ENCODE peak calls at places on chromosome 3, in nine cellular contexts. P, O, J, B, F, A, Z, T and W are unnamed samples. For H3K4me1, the result is how much of the 10 kb centered on the place peaks cover.

GRCh38 chr3:55716611-55717225 is 229.6 kb upstream of the WNT5A start:
- DNase-seq in F (no peak), T (no peak), Z (no peak), O (no peak), B (no peak), J (no peak), A (no peak), P (no peak), W (no peak)

GRCh38 chr3:56137406-56137805 is 330.9 kb downstream of the ERC2 start:
- DNase-seq in F (no peak), T (no peak), O (no peak), P (no peak), B (no peak), A (no peak), J (no peak), Z (no peak), W (no peak)

GRCh38 chr3:23344886-23345285 is 141.8 kb downstream of the UBE2E2 start:
- DNase-seq in T (no peak), Z (no peak), O (no peak), F (no peak), P (no peak), A (no peak), J (no peak), B (no peak), W (no peak)

GRCh38 chr3:187902938-187903337 is 157.7 kb upstream of the BCL6 start:
- DNase-seq in T (no peak), P (no peak), Z (no peak), F (no peak), A (no peak), O (no peak), J (no peak), B (no peak), W (no peak)

GRCh38 chr3:102605146-102605545 is 170.3 kb downstream of the ZPLD1 start:
- DNase-seq in Z (no peak), P (no peak), T (no peak), A (no peak), J (no peak), O (no peak), B (no peak), F (no peak), W (no peak)

GRCh38 chr3:38532529-38532928 is 36.4 kb downstream of the EXOG start:
- DNase-seq in Z (no peak), O (no peak), T (no peak), F (no peak), P (no peak), J (no peak), B (peak), A (no peak), W (no peak)

GRCh38 chr3:177089120-177089519 is 108.2 kb downstream of the TBL1XR1 start:
- DNase-seq in A (no peak), O (no peak), F (no peak), P (no peak), Z (no peak), B (no peak), T (no peak), J (no peak), W (no peak)

GRCh38 chr3:10366681-10367101 is 45.8 kb upstream of the SEC13 start:
- DNase-seq in Z (no peak), T (no peak), A (no peak), O (peak), J (no peak), B (no peak), F (no peak), P (no peak), W (no peak)

GRCh38 chr3:160695906-160696305 is 18.9 kb downstream of the ARL14 start:
- DNase-seq in F (no peak), J (no peak), A (no peak), O (no peak), Z (no peak), T (no peak), P (no peak), B (no peak), W (no peak)

GRCh38 chr3:172074578-172074977 is 35.2 kb downstream of the FNDC3B start:
- DNase-seq in O (no peak), T (peak), A (no peak), P (no peak), F (peak), J (no peak), B (no peak), Z (peak), W (no peak)
- H3K4me1 ChIP-seq in O (half or more), T (half or more), A (under half), P (half or more), F (half or more), J (under half), B (under half), Z (half or more), W (half or more)

DNA sequence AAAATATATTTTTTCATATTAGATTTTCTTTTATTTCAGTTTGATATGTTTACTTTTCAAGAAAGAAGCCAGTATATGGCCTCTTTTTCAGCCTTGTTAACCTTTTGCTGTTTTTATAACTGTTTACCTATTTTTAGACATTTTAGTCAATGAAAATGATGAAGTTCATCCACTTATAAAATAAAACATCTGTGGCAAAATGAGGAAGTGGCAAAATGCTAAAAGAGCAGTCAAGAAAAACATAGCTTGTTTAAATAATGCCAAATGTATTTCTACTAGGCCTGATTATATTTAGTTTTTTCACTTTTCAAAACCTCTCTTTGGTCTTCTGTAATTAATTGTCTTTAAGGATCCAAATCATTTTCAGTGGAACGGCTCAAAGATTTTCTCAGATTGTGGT is 21.7 kb downstream of the SAMMSON start:
- DNase-seq in F (no peak), J (no peak), P (no peak), A (no peak), O (no peak), B (no peak), T (no peak), Z (no peak), W (no peak)
- H3K27ac ChIP-seq in F (no peak), J (no peak), P (no peak), A (no peak), O (no peak), B (peak), T (no peak), Z (no peak), W (no peak)

GRCh38 chr3:50161320-50161719 is 6.2 kb downstream of the SEMA3F start:
- DNase-seq in O (no peak), J (no peak), B (no peak), F (no peak), Z (no peak), A (no peak), T (no peak), P (peak), W (peak)
- TF ChIP-seq POLR2A in O (no peak), J (no peak), B (no peak), F (no peak), Z (no peak), A (peak), T (no peak), P (no peak), W (no peak)

DNA sequence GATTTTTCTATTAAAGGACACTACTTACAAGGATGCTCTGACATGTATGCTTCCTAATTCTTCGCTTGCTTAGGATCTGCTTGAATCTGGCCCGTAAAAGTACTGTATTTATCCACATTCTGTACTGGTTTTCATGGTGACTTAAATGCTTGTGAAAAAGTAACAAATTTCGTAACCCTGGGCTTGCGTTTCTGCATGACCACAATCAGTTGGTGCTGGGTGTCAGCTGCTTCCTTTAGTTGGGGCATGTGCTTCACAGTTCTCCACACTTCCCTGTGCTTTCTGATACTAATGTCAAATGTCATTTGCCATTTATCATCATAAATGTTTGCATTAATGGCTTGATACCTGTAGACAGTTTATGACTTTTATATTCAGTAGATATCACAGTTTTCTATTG is 218.4 kb upstream of the MLF1 start:
- DNase-seq in Z (no peak), O (no peak), T (no peak), P (no peak), J (no peak), A (no peak), B (no peak), F (no peak), W (no peak)
- H3K4me1 ChIP-seq in Z (under half), O (under half), T (under half), P (under half), J (under half), A (under half), B (under half), F (under half), W (under half)

DNA sequence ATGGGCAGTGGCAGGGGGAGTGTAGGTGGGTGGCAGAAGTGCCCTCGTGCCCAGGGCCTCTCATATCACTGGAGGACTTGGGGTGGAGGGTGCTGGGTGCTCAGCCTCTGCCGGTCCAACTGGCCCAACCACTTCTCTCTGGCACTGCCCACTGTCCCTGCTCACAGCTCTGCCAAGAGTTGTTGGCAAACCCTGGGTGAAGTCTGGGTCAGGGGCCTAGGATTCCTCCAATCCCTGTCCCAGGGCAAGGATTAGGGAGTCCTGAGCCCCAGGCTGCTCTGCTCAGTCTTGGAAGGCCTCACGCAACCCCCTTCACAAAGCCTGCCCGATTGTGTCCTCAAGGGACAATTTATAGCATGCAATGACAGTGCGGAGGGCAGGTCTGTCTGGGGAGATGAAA is 5.2 kb upstream of the PRKCD start:
- DNase-seq in J (no peak), F (peak), P (peak), Z (no peak), A (no peak), B (no peak), T (peak), O (no peak), W (no peak)
- H3K27ac ChIP-seq in J (no peak), F (no peak), P (peak), Z (no peak), A (peak), B (no peak), T (peak), O (no peak), W (no peak)

GRCh38 chr3:186618318-186618938 is 5.6 kb downstream of the AHSG start:
- DNase-seq in B (no peak), Z (no peak), J (no peak), O (no peak), A (no peak), F (no peak), P (no peak), T (no peak), W (no peak)

GRCh38 chr3:186621894-186622650 is 9.2 kb downstream of the AHSG start:
- DNase-seq in Z (no peak), J (no peak), P (no peak), B (no peak), F (no peak), T (no peak), A (no peak), O (no peak), W (no peak)

GRCh38 chr3:186617038-186617934 is 4.4 kb downstream of the AHSG start:
- DNase-seq in Z (peak), A (peak), F (peak), J (peak), T (peak), B (no peak), O (peak), P (peak), W (peak)

GRCh38 chr3:186620213-186621092 is 7.6 kb downstream of the AHSG start:
- DNase-seq in A (no peak), O (no peak), T (no peak), P (no peak), B (no peak), J (no peak), Z (no peak), F (peak), W (no peak)

GRCh38 chr3:186619787-186620212 is 6.9 kb downstream of the AHSG start:
- DNase-seq in Z (no peak), P (no peak), T (no peak), B (no peak), J (no peak), O (no peak), A (no peak), F (no peak), W (no peak)
- TF ChIP-seq POLR2A in Z (no peak), P (no peak), T (no peak), B (no peak), J (no peak), O (no peak), A (no peak), F (peak), W (no peak)

GRCh38 chr3:57758686-57759085 is 2.6 kb downstream of the SLMAP start:
- DNase-seq in Z (no peak), F (no peak), P (no peak), J (no peak), O (no peak), A (no peak), T (no peak), B (no peak), W (no peak)
- H3K4me1 ChIP-seq in Z (half or more), F (under half), P (half or more), J (under half), O (under half), A (under half), T (under half), B (half or more), W (under half)

GRCh38 chr3:45275006-45275704 is 49.1 kb upstream of the TMEM158 start:
- DNase-seq in P (no peak), F (no peak), B (no peak), A (no peak), J (no peak), Z (no peak), T (no peak), O (no peak), W (no peak)

GRCh38 chr3:45272828-45273470 is 46.9 kb upstream of the TMEM158 start:
- DNase-seq in B (no peak), P (no peak), J (no peak), Z (no peak), O (no peak), A (no peak), F (no peak), T (no peak), W (no peak)

GRCh38 chr3:45277636-45278035 is 51.5 kb upstream of the TMEM158 start:
- DNase-seq in P (no peak), B (no peak), Z (no peak), T (no peak), F (no peak), A (no peak), J (no peak), O (no peak), W (no peak)

GRCh38 chr3:45272411-45272810 is 46.3 kb upstream of the TMEM158 start:
- DNase-seq in P (no peak), T (no peak), B (no peak), Z (no peak), J (no peak), A (no peak), O (no peak), F (no peak), W (no peak)

GRCh38 chr3:45273681-45274515 is 47.8 kb upstream of the TMEM158 start:
- DNase-seq in F (no peak), J (no peak), O (no peak), A (no peak), Z (no peak), P (no peak), B (no peak), T (no peak), W (no peak)
- H3K27ac ChIP-seq in F (no peak), J (no peak), O (peak), A (no peak), Z (no peak), P (no peak), B (no peak), T (no peak), W (no peak)

GRCh38 chr3:43998841-43999805 is 242.6 kb upstream of the TOPAZ1 start:
- DNase-seq in T (no peak), O (peak), A (peak), F (no peak), P (no peak), Z (no peak), J (peak), B (no peak), W (no peak)
- TF ChIP-seq POLR2A in T (no peak), O (peak), A (no peak), F (no peak), P (no peak), Z (no peak), J (no peak), B (no peak), W (no peak)